ENCODE peak calls at places on chromosomes 7 and 10, in ten cellular contexts. C is fibroblast of mammary gland, Z is left colon, L is RWPE1, J is epithelial cell of esophagus, A is fibroblast of pulmonary artery, W is activated gamma-delta T cell, Q is Karpas-422, U is fibroblast of villous mesenchyme, X is naive B cell. M is an unnamed sample.

GRCh38 chr10:87646920-87647319 is 12.8 kb upstream of the PAPSS2 start:
- DNase-seq in C (no peak), Z (no peak), L (no peak), J (peak), A (no peak), W (no peak), Q (no peak), U (no peak), X (no peak), M (no peak)

GRCh38 chr10:50316695-50317648 is 65.7 kb upstream of the ASAH2 start:
- DNase-seq in C (peak), Z (no peak), L (no peak), J (peak), A (no peak), W (no peak), Q (no peak), U (peak), X (no peak), M (no peak)

GRCh38 chr10:100370976-100371706 is 24.1 kb downstream of the SCD start:
- DNase-seq in C (peak), Z (peak), L (peak), J (peak), A (peak), W (peak), Q (no peak), U (peak), X (no peak), M (peak)

GRCh38 chr10:7409045-7409731 is 1.6 kb downstream of the SFMBT2 start:
- DNase-seq in C (peak), Z (peak), L (peak), J (no peak), A (peak), W (no peak), Q (peak), U (peak), X (peak), M (no peak)

GRCh38 chr10:26780793-26781601 is 79.8 kb downstream of the ABI1 start:
- DNase-seq in C (peak), Z (no peak), L (peak), J (peak), A (peak), W (no peak), Q (peak), U (peak), X (peak), M (peak)

GRCh38 chr10:101901340-101901739 is 57.7 kb upstream of the KCNIP2 start:
- DNase-seq in C (no peak), Z (peak), L (no peak), J (no peak), A (no peak), W (no peak), Q (peak), U (no peak), X (peak), M (no peak)

GRCh38 chr10:81472927-81473470 is 402.0 kb upstream of the NRG3 start:
- DNase-seq in C (no peak), Z (no peak), L (no peak), J (no peak), A (no peak), W (no peak), Q (no peak), U (no peak), X (no peak), M (no peak)

GRCh38 chr10:71242621-71243009 is 30.2 kb downstream of the UNC5B start:
- DNase-seq in C (no peak), Z (no peak), L (no peak), J (no peak), A (no peak), W (no peak), Q (no peak), U (no peak), X (no peak), M (no peak)

GRCh38 chr7:324011-324410 is 34.0 kb downstream of the FOXL3 start:
- DNase-seq in C (no peak), Z (no peak), L (no peak), J (no peak), A (no peak), W (no peak), Q (no peak), U (no peak), X (no peak), M (no peak)

GRCh38 chr10:132395704-132396494 is 1.1 kb upstream of the PWWP2B start:
- DNase-seq in C (peak), Z (peak), L (no peak), J (no peak), A (peak), W (peak), Q (no peak), U (peak), X (no peak), M (no peak)

GRCh38 chr7:158255156-158255555 is 332.5 kb downstream of the PTPRN2 start:
- DNase-seq in C (no peak), Z (peak), L (no peak), J (no peak), A (no peak), W (no peak), Q (no peak), U (no peak), X (no peak), M (no peak)

GRCh38 chr10:126080879-126081331 is 184.5 kb downstream of the FANK1 start:
- DNase-seq in C (peak), Z (no peak), L (no peak), J (no peak), A (peak), W (no peak), Q (no peak), U (peak), X (no peak), M (peak)

GRCh38 chr10:8873310-8873709 is 818.8 kb downstream of the GATA3 start:
- DNase-seq in C (no peak), Z (no peak), L (peak), J (peak), A (peak), W (no peak), Q (no peak), U (no peak), X (no peak), M (peak)

GRCh38 chr7:51315393-51316261 is 982 bp downstream of the COBL start:
- DNase-seq in C (peak), Z (peak), L (peak), J (peak), A (no peak), W (no peak), Q (no peak), U (no peak), X (no peak), M (no peak)

GRCh38 chr7:75762350-75762917 is 9.6 kb downstream of the CCL26 start:
- DNase-seq in C (peak), Z (no peak), L (peak), J (peak), A (peak), W (no peak), Q (peak), U (peak), X (peak), M (peak)

GRCh38 chr10:80281292-80281691 is 8.2 kb downstream of the MAT1A start:
- DNase-seq in C (no peak), Z (no peak), L (no peak), J (no peak), A (no peak), W (no peak), Q (peak), U (no peak), X (no peak), M (no peak)

M was measured in amniotic epithelial cell.